ENCODE peak calls at places on chromosomes 2 and 18, in seven cellular contexts. Z is breast epithelium; C is transverse colon; H is effector memory CD4-positive, alpha-beta T cell; P is AG04450; R is stomach; T is IMR-90. Q is an unnamed sample.

GRCh38 chr2:219111375-219112069 is 49.1 kb downstream of the NHEJ1 start:
- DNase-seq in C (peak; percentile 52), R (peak; percentile 40), P (no peak), H (no peak), Z (no peak), T (no peak), Q (no peak)

GRCh38 chr2:12305931-12306330 is 410.8 kb upstream of the TRIB2 start:
- DNase-seq in C (no peak), R (no peak), Z (no peak), P (no peak), H (no peak), T (no peak), Q (no peak)

GRCh38 chr2:72765997-72766609 is 59.7 kb downstream of the EXOC6B start:
- DNase-seq in R (no peak), P (no peak), T (no peak), H (no peak), Z (no peak), C (no peak), Q (no peak)

GRCh38 chr18:61893971-61894750 is 1.4 kb upstream of the RNF152 start:
- DNase-seq in T (peak; percentile 64), C (peak; percentile 88), P (no peak), R (peak; percentile 89), H (peak; percentile 51), Z (peak; percentile 77), Q (peak; percentile 81)

GRCh38 chr2:96730212-96730611 is 9.7 kb downstream of the LMAN2L start:
- DNase-seq in Z (no peak), T (peak; percentile 56), C (no peak), R (no peak), H (no peak), P (no peak), Q (no peak)

GRCh38 chr2:12261993-12262680 is 454.6 kb upstream of the TRIB2 start:
- DNase-seq in T (peak; percentile 39), P (no peak), H (no peak), C (no peak), R (no peak), Z (no peak), Q (no peak)

GRCh38 chr2:73163522-73164367 is 38.6 kb upstream of the NOTO start:
- DNase-seq in R (peak; percentile 72), T (peak; percentile 74), P (peak; percentile 62), C (peak; percentile 73), H (peak; percentile 39), Z (no peak), Q (peak; percentile 18)

GRCh38 chr2:30072250-30072842 is 74.5 kb upstream of the YPEL5 start:
- DNase-seq in R (peak; percentile 64), Z (peak; percentile 31), C (peak; percentile 63), P (peak; percentile 34), H (peak; percentile 9), T (peak; percentile 72), Q (peak; percentile 68)

GRCh38 chr2:111986116-111986900 is 68.8 kb upstream of the TMEM87B start:
- DNase-seq in H (no peak), P (no peak), R (no peak), T (peak; percentile 8), C (no peak), Z (no peak), Q (no peak)

GRCh38 chr2:174485763-174486613 is 841 bp downstream of the GPR155 start:
- DNase-seq in C (peak; percentile 27), R (peak; percentile 44), Z (no peak), P (peak; percentile 41), T (peak; percentile 76), H (peak; percentile 13), Q (no peak)

GRCh38 chr2:86633094-86633740 is 9.6 kb upstream of the RNF103 start:
- DNase-seq in R (peak; percentile 49), Z (no peak), T (no peak), P (no peak), H (no peak), C (peak; percentile 35), Q (no peak)

GRCh38 chr2:70684846-70685622 is 83.0 kb downstream of the ADD2 start:
- DNase-seq in C (no peak), P (no peak), R (peak; percentile 1), H (no peak), Z (no peak), T (no peak), Q (no peak)

GRCh38 chr2:38600242-38600891 is 2.4 kb downstream of the HNRNPLL start:
- DNase-seq in T (no peak), Z (no peak), P (no peak), H (no peak), R (no peak), C (peak; percentile 21), Q (no peak)

GRCh38 chr2:40592223-40592622 is 140.3 kb upstream of the SLC8A1 start:
- DNase-seq in H (no peak), Z (no peak), P (no peak), C (no peak), T (no peak), R (no peak), Q (no peak)

GRCh38 chr2:219736196-219736595 is 108.8 kb downstream of the SLC4A3 start:
- DNase-seq in Z (no peak), T (peak; percentile 81), H (no peak), P (peak; percentile 48), R (no peak), C (no peak), Q (no peak)

GRCh38 chr2:66899109-66899508 is 464.2 kb downstream of the MEIS1 start:
- DNase-seq in C (no peak), P (no peak), R (no peak), Z (no peak), H (no peak), T (no peak), Q (no peak)

GRCh38 chr18:5238371-5238758 is 41.3 kb upstream of the AKAIN1 start:
- DNase-seq in H (no peak), T (peak; percentile 30), C (peak; percentile 82), Z (no peak), R (peak; percentile 72), P (no peak), Q (no peak)

GRCh38 chr2:121519732-121520640 is 10.7 kb upstream of the RNU4ATAC start:
- DNase-seq in C (no peak), Z (no peak), P (no peak), T (peak; percentile 23), H (no peak), R (no peak), Q (peak; percentile 76)
- H3K27ac ChIP-seq in C (no peak overlapping the region), Z (no peak overlapping the region), P (no peak overlapping the region), T (no peak overlapping the region), H (no peak overlapping the region), R (no peak overlapping the region), Q (peak overlapping the region; percentile 94)

GRCh38 chr2:98444436-98445166 is at the start of gene INPP4A:
- DNase-seq in P (no peak), Z (peak; percentile 38), H (peak; percentile 69), T (peak; percentile 42), C (peak; percentile 80), R (peak; percentile 78), Q (peak; percentile 51)

GRCh38 chr2:98445167-98445522 is 487 bp downstream of the INPP4A start:
- DNase-seq in R (no peak), T (no peak), Z (no peak), C (no peak), P (no peak), H (no peak), Q (no peak)

GRCh38 chr2:98448441-98449145 is 3.9 kb downstream of the INPP4A start:
- DNase-seq in C (no peak), Z (no peak), T (no peak), P (no peak), H (no peak), R (no peak), Q (no peak)

GRCh38 chr2:98446850-98447249 is 2.2 kb downstream of the INPP4A start:
- DNase-seq in T (no peak), C (no peak), R (no peak), P (no peak), Z (no peak), H (no peak), Q (no peak)

DNA sequence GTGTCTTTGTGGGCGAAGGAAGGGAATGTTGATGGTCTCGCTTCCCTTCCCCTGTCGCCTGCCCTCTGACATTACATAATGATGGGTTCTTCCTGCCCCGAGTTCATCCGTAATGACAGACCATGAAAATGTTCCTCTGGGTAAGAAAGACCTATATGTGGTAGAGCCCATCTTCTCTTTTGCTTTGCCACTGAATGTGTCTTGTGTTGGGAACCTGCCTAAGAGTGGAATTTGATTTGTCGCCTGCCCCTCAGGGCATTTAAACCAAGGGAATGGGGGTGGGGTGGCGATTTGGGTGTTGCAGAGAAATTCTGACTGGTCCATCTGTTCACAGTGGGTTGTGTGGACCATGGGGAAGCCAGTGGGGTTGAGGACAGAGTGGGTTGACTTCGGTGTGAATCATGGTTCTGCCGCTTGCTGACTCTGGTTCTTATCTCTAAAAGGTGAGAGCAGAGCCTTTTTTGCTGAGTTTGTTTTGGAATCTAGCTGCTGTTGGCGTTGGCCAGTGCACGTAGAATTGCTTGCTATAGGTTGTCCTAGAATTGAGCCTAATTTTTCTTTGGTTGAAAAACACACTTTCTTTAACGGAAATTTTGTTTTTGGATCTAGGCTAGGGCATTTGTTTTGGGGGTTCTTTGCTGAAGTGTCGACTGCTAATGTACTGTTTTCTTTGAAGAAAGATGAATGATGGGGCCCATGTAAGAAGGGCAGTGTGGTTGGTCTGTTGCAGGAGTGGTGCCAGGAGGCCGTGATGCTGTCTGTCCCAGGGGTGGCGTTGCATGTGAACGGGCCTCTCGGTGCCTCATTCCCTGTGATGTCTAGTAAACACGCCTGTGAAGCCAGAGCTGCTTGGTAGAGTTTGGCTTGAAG is 1.3 kb downstream of the INPP4A start:
- DNase-seq in T (no peak), C (no peak), Z (no peak), P (no peak), R (no peak), H (no peak), Q (no peak)
- H3K27ac ChIP-seq in T (peak overlapping the region; percentile 30), C (peak overlapping the region; percentile 87), Z (peak overlapping the region; percentile 90), P (no peak overlapping the region), R (peak overlapping the region; percentile 81), H (peak overlapping the region; percentile 79), Q (peak overlapping the region; percentile 46)

DNA sequence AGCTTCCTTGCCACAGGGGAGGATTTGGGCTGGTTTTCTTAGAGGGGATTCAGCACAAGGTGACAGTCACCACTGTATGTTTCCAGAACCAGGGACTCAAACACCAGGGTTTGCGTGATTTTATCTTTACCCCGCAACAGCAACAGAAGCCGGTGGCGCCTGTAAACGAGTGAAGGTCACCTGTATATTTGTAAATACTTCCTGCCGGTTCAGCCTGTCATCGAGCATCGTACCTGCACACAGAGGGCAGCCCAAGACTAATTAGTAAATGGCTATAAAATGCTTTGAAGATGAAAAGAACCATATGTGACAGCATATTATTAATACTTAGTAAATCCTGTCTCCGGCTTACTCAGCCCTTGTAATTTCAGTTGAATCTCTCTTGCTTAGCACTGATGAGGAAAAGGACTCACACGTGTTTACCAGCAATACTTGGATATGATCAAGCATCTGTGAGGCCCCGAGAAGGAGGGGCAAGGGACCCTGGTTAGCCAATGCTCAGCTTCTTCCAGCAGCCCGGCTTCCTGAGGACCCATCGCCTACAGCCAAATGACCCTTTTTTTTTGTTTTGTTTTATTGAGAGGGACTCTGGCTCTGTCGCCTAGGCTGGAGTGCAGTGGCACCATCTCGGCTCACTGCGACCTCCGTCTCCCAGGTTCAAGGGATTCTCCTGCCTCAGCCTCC is 51.3 kb upstream of the FOSL2 start:
- DNase-seq in T (no peak), C (no peak), P (no peak), H (no peak), Z (no peak), R (no peak), Q (no peak)
- H3K27ac ChIP-seq in T (no peak overlapping the region), C (peak overlapping the region; percentile 54), P (no peak overlapping the region), H (no peak overlapping the region), Z (peak overlapping the region; percentile 65), R (peak overlapping the region; percentile 82), Q (no peak overlapping the region)

DNA sequence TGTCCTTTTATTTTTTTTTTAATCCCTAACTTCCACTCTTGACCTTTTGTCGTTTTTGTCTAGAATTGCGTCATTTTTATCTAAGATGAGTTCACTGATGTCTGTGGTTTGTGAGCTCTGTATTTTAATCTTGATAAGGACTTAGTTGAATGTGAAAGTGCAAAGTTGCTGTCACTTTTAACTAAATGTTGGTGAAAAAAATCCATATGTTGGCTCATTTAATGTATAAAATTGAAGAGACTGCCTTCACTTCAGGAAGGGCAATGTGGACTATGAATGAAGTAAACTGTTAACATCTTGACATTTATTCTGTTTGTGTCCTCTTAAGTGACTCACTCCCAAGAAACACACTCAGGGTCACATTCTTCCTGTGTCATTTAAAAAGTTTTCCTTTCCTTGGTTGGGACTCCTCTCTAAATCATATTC is 256.6 kb upstream of the RASGRP3 start:
- DNase-seq in P (no peak), C (no peak), T (peak; percentile 73), H (no peak), Z (no peak), R (no peak), Q (no peak)
- H3K27ac ChIP-seq in P (no peak overlapping the region), C (no peak overlapping the region), T (peak overlapping the region; percentile 55), H (no peak overlapping the region), Z (no peak overlapping the region), R (no peak overlapping the region), Q (no peak overlapping the region)

Q was measured in substantia nigra.